ENCODE peak calls at places on chromosome 1, in five cellular contexts. S is HepG2, X is K562, A is HCT116, O is GM12878. B is an unnamed sample.

GRCh38 chr1:99004270-99005141 is at the start of gene PLPPR5:
- DNase-seq in S (no peak), X (no peak), A (no peak), O (no peak), B (peak; percentile 86)

GRCh38 chr1:170010443-170010842 is 64.1 kb downstream of the KIFAP3 start:
- DNase-seq in S (peak; percentile 44), X (no peak), A (peak; percentile 55), O (no peak), B (no peak)

GRCh38 chr1:218810336-218810735 is 363.3 kb upstream of the LYPLAL1 start:
- DNase-seq in S (no peak), X (no peak), A (no peak), O (no peak), B (no peak)

GRCh38 chr1:113191579-113192076 is 118.6 kb downstream of the LRIG2 start:
- DNase-seq in S (no peak), X (no peak), A (peak; percentile 94), O (peak; percentile 47), B (no peak)

GRCh38 chr1:176694713-176695112 is 231.7 kb downstream of the PAPPA2 start:
- DNase-seq in S (no peak), X (no peak), A (no peak), O (no peak), B (no peak)

GRCh38 chr1:7587108-7587507 is 184.0 kb upstream of the VAMP3 start:
- DNase-seq in S (no peak), X (no peak), A (no peak), O (no peak), B (peak; percentile 80)

GRCh38 chr1:246281639-246282038 is 225.4 kb downstream of the SMYD3 start:
- DNase-seq in S (peak; percentile 63), X (no peak), A (no peak), O (no peak), B (no peak)

GRCh38 chr1:117169871-117170596 is 40.7 kb downstream of the VTCN1 start:
- DNase-seq in S (no peak), X (no peak), A (no peak), O (no peak), B (no peak)

GRCh38 chr1:50873458-50874187 is 86.4 kb downstream of the FAF1 start:
- DNase-seq in S (peak; percentile 23), X (peak; percentile 51), A (peak; percentile 68), O (peak; percentile 76), B (peak; percentile 10)

GRCh38 chr1:176612791-176613190 is 149.8 kb downstream of the PAPPA2 start:
- DNase-seq in S (no peak), X (no peak), A (no peak), O (no peak), B (no peak)

GRCh38 chr1:41784516-41785279 is 134.0 kb downstream of the HIVEP3 start:
- DNase-seq in S (no peak), X (no peak), A (no peak), O (no peak), B (no peak)

GRCh38 chr1:3069491-3070303 is 694 bp downstream of the PRDM16 start:
- DNase-seq in S (peak; percentile 64), X (no peak), A (peak; percentile 26), O (no peak), B (peak; percentile 65)

GRCh38 chr1:68490046-68490651 is 6.7 kb downstream of the DEPDC1 start:
- DNase-seq in S (no peak), X (no peak), A (no peak), O (no peak), B (no peak)

GRCh38 chr1:115764541-115764940 is 4.0 kb downstream of the CASQ2 start:
- DNase-seq in S (peak; percentile 57), X (peak; percentile 29), A (peak; percentile 34), O (no peak), B (peak; percentile 45)

GRCh38 chr1:53979712-53980450 is 33.7 kb downstream of the LRRC42 start:
- DNase-seq in S (no peak), X (peak; percentile 12), A (no peak), O (no peak), B (no peak)

GRCh38 chr1:243477676-243478075 is 221.8 kb downstream of the SDCCAG8 start:
- DNase-seq in S (no peak), X (no peak), A (no peak), O (no peak), B (no peak)

GRCh38 chr1:245475116-245475515 is 320.3 kb downstream of the KIF26B start:
- DNase-seq in S (no peak), X (no peak), A (no peak), O (no peak), B (no peak)

GRCh38 chr1:232865118-232865931 is 60.1 kb downstream of the MAP10 start:
- DNase-seq in S (no peak), X (no peak), A (no peak), O (no peak), B (no peak)
- TF ChIP-seq ZBTB33 in S (no peak), X (no peak), A (no peak), O (no peak), B (no peak)

DNA sequence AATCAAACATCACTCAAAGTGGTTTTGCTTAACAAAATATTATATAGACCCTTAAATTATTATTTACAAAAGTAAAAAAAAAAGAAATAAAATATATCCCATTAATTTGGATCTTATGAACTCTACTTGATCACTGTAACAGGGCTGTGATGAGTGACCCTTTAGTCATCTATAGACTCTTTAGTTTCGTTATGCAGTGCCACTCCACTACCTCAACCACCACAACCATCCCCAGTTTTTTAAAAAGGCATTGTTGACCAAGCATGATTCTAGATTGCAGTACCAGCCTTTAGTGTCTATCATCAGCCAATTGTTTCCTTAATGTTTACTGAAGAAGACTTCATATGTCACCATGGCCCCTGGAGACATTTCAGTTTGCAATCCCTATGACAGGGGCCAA is 20.8 kb upstream of the DYNLT5 start:
- DNase-seq in S (no peak), X (no peak), A (no peak), O (no peak), B (no peak)
- TF ChIP-seq ZBTB33 in S (no peak), X (no peak), A (no peak), O (no peak), B (no peak)

DNA sequence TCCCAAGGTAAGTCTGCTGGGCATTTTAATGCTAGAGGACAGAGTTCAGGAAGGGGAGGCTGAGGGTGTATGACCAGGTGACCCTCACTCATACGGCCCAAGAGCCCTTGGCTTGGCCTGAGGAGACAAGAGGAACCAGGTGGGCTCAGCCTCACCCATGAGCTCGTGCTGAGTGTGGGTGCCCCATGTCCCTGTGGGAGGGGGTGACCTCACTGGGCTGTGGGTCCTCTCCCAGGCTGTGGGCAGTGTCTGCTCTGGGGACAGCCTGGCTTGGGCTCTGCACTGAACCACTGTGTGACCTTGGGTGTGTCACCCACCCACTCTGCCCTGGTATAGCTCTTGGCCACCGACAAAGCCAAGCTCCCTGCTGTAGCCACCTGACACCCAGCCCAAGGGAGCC is 223.9 kb downstream of the PTPRU start:
- DNase-seq in S (no peak), X (no peak), A (no peak), O (no peak), B (no peak)
- TF ChIP-seq ZBTB33 in S (no peak), X (no peak), A (no peak), O (no peak), B (no peak)

DNA sequence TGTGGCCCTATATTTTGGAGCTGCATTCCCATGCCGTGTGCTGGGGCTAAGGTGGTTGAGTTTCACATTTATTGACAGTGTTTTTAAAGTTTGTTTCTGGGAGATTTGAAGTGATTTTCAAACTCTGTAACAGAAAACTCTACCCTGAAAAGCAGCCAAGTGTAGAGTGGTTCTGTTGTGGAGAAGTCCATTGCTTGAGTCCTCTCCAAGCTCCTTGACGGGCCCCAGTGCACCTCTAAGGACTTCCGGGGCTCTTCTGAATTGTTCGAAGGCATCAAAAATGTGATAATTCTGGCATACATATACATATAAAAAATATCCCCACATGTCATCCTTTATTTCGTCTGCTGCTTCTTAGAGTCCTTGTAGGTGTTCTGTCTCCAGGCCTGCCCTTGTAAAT is 5.0 kb downstream of the MYOCOS start:
- DNase-seq in S (no peak), X (no peak), A (no peak), O (no peak), B (no peak)
- TF ChIP-seq ZBTB33 in S (no peak), X (no peak), A (no peak), O (no peak), B (no peak)

GRCh38 chr1:212164095-212164872 is 120.9 kb upstream of the PPP2R5A start:
- DNase-seq in S (no peak), X (no peak), A (no peak), O (no peak), B (no peak)
- TF ChIP-seq ZBTB33 in S (no peak), X (no peak), A (no peak), O (no peak), B (no peak)

GRCh38 chr1:17573518-17574041 is 34.1 kb downstream of the ARHGEF10L start:
- DNase-seq in S (peak; percentile 37), X (no peak), A (no peak), O (no peak), B (no peak)

GRCh38 chr1:17570228-17570627 is 30.7 kb downstream of the ARHGEF10L start:
- DNase-seq in S (no peak), X (no peak), A (no peak), O (no peak), B (no peak)

GRCh38 chr1:17569200-17570139 is 30.0 kb downstream of the ARHGEF10L start:
- DNase-seq in S (peak; percentile 44), X (peak; percentile 77), A (peak; percentile 58), O (no peak), B (peak; percentile 60)

GRCh38 chr1:17574502-17574901 is 35.0 kb downstream of the ARHGEF10L start:
- DNase-seq in S (no peak), X (no peak), A (no peak), O (no peak), B (peak; percentile 57)

GRCh38 chr1:17572264-17572985 is 32.9 kb downstream of the ARHGEF10L start:
- DNase-seq in S (no peak), X (peak; percentile 40), A (no peak), O (no peak), B (no peak)
- TF ChIP-seq ZBTB33 in S (no peak), X (no peak), A (no peak), O (no peak), B (no peak)

B was measured in SK-N-SH.